ENCODE peak calls at places on chromosome 5, in four cellular contexts. Z, K, E and G are unnamed samples.

GRCh38 chr5:73994963-73995362 is 369.0 kb downstream of the ARHGEF28 start:
- DNase-seq in E (no peak), Z (no peak), K (peak; percentile 64), G (no peak)

GRCh38 chr5:103505581-103506305 is 56.8 kb downstream of the NUDT12 start:
- DNase-seq in Z (no peak), K (peak; percentile 84), E (no peak), G (no peak)

GRCh38 chr5:66958984-66959641 is 237.5 kb downstream of the CD180 start:
- DNase-seq in E (peak; percentile 66), Z (no peak), K (peak; percentile 45), G (peak; percentile 17)

GRCh38 chr5:59037453-59038168 is 454.7 kb downstream of the RAB3C start:
- DNase-seq in E (no peak), K (no peak), Z (no peak), G (no peak)

GRCh38 chr5:113230711-113231652 is 203.8 kb downstream of the TSSK1B start:
- DNase-seq in E (no peak), Z (no peak), K (peak; percentile 63), G (peak; percentile 41)

GRCh38 chr5:168039485-168040005 is 251.9 kb upstream of the WWC1 start:
- DNase-seq in K (no peak), E (no peak), Z (no peak), G (no peak)

GRCh38 chr5:109936091-109936490 is 246.4 kb downstream of the MAN2A1 start:
- DNase-seq in K (no peak), E (no peak), Z (no peak), G (no peak)

GRCh38 chr5:82497242-82497641 is 219.1 kb upstream of the RPS23 start:
- DNase-seq in E (no peak), Z (no peak), K (no peak), G (no peak)

GRCh38 chr5:23412011-23412410 is 95.4 kb upstream of the PRDM9 start:
- DNase-seq in E (no peak), Z (no peak), K (peak; percentile 90), G (no peak)

GRCh38 chr5:42872865-42873264 is 61.2 kb upstream of the SELENOP start:
- DNase-seq in Z (no peak), E (no peak), K (no peak), G (no peak)

GRCh38 chr5:42874621-42875198 is 63.0 kb upstream of the SELENOP start:
- DNase-seq in K (no peak), Z (no peak), E (no peak), G (no peak)

GRCh38 chr5:42876375-42876844 is 64.7 kb upstream of the SELENOP start:
- DNase-seq in Z (no peak), K (no peak), E (no peak), G (no peak)

GRCh38 chr5:42875785-42876374 is 64.2 kb upstream of the SELENOP start:
- DNase-seq in E (no peak), K (no peak), Z (no peak), G (no peak)

GRCh38 chr5:42875211-42875610 is 63.5 kb upstream of the SELENOP start:
- DNase-seq in Z (no peak), K (no peak), E (no peak), G (no peak)
- H3K4me1 ChIP-seq in Z (no peaks in the 10 kb centered on the region), K (peaks cover 6% of the 10 kb centered on the region), E (peaks cover 12% of the 10 kb centered on the region), G (no peaks in the 10 kb centered on the region)

GRCh38 chr5:150656191-150657132 is 4.6 kb upstream of the MYOZ3 start:
- DNase-seq in K (peak; percentile 78), Z (peak; percentile 77), E (peak; percentile 87), G (peak; percentile 83)
- H3K4me3 ChIP-seq in K (peak overlapping the region; percentile 73), Z (peak overlapping the region; percentile 59), E (peak overlapping the region; percentile 55), G (peak overlapping the region; percentile 66)

DNA sequence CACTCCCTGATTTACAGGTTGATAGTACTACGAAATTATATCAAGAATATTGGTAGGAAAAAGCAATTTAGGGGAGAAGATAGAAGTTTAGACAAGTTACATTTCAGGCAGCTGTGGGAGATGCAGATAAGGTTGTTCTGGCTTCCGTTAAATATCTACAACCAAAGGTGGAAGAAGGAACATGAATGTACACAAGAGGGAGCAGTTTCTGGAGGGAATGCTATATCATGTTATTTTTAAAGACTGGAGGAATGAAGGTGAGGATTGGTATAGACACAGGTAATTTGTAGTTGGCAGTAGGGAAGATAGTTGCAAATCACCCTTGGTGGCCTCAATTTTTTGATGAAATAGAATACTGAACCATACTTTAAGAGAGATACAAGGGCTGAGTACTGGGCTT is 187.3 kb upstream of the NMUR2 start:
- DNase-seq in K (peak; percentile 3), E (no peak), Z (no peak), G (no peak)
- TF ChIP-seq CTCF in K (no peak), E (no peak), Z (no peak), G (no peak)

GRCh38 chr5:149762958-149763630 is 33.0 kb downstream of the PPARGC1B start:
- DNase-seq in E (peak; percentile 56), K (no peak), Z (no peak), G (no peak)

GRCh38 chr5:149759563-149759962 is 29.5 kb downstream of the PPARGC1B start:
- DNase-seq in K (no peak), E (peak; percentile 20), Z (no peak), G (no peak)

GRCh38 chr5:149759986-149760699 is 30.0 kb downstream of the PPARGC1B start:
- DNase-seq in Z (no peak), K (no peak), E (no peak), G (no peak)

GRCh38 chr5:149761461-149761860 is 31.4 kb downstream of the PPARGC1B start:
- DNase-seq in E (no peak), K (no peak), Z (no peak), G (no peak)

GRCh38 chr5:149760700-149761187 is 30.6 kb downstream of the PPARGC1B start:
- DNase-seq in Z (no peak), E (peak; percentile 13), K (no peak), G (peak; percentile 32)
- H3K4me1 ChIP-seq in Z (peaks cover 11% of the 10 kb centered on the region), E (no peaks in the 10 kb centered on the region), K (no peaks in the 10 kb centered on the region), G (no peaks in the 10 kb centered on the region)